ENCODE peak calls at places on chromosome 12, in five cellular contexts. Y is stomach; J is endodermal cell; X is naive thymus-derived CD4-positive, alpha-beta T cell; S is A549. F is an unnamed sample.

GRCh38 chr12:29320295-29321090 is 60.5 kb downstream of the ERGIC2 start:
- DNase-seq in X (no peak), J (no peak), S (peak), Y (no peak), F (no peak)

GRCh38 chr12:29208060-29208459 is 59.0 kb downstream of the FAR2 start:
- DNase-seq in Y (no peak), S (no peak), J (no peak), X (no peak), F (no peak)

GRCh38 chr12:33277386-33277785 is 162.2 kb downstream of the SYT10 start:
- DNase-seq in S (no peak), J (no peak), Y (no peak), X (no peak), F (no peak)

GRCh38 chr12:16076553-16076952 is 165.4 kb downstream of the DERA start:
- DNase-seq in Y (no peak), S (peak), J (peak), X (no peak), F (no peak)

GRCh38 chr12:18684430-18684829 is 53.4 kb downstream of the PLCZ1 start:
- DNase-seq in Y (no peak), X (no peak), S (no peak), J (no peak), F (no peak)

GRCh38 chr12:124527861-124528561 is 39.4 kb downstream of the NCOR2 start:
- DNase-seq in S (no peak), Y (no peak), X (no peak), J (peak), F (no peak)

GRCh38 chr12:124240493-124240892 is 54.4 kb upstream of the RFLNA start:
- DNase-seq in J (peak), Y (no peak), S (peak), X (no peak), F (no peak)

GRCh38 chr12:76236640-76237039 is 111.6 kb downstream of the BBS10 start:
- DNase-seq in Y (no peak), X (no peak), J (peak), S (peak), F (no peak)

GRCh38 chr12:72560370-72560769 is 288.2 kb downstream of the TRHDE start:
- DNase-seq in S (no peak), X (no peak), Y (no peak), J (peak), F (no peak)

GRCh38 chr12:31732926-31733548 is 4.2 kb upstream of the AMN1 start:
- DNase-seq in S (peak), X (peak), Y (no peak), J (peak), F (no peak)

GRCh38 chr12:499837-500458 is 40.2 kb downstream of the B4GALNT3 start:
- DNase-seq in X (no peak), J (peak), Y (peak), S (no peak), F (no peak)

GRCh38 chr12:124248862-124249825 is 45.7 kb upstream of the RFLNA start:
- DNase-seq in X (no peak), J (no peak), S (no peak), Y (no peak), F (no peak)

GRCh38 chr12:10457760-10458159 is 4.6 kb upstream of the KLRC1 start:
- DNase-seq in Y (no peak), J (peak), S (no peak), X (no peak), F (no peak)

GRCh38 chr12:120292411-120292660 is 633 bp upstream of the RNU4-2 start:
- DNase-seq in Y (peak), J (no peak), X (no peak), S (no peak), F (no peak)

GRCh38 chr12:87981495-87981894 is 47.7 kb downstream of the C12orf50 start:
- DNase-seq in J (no peak), X (no peak), Y (no peak), S (no peak), F (no peak)

DNA sequence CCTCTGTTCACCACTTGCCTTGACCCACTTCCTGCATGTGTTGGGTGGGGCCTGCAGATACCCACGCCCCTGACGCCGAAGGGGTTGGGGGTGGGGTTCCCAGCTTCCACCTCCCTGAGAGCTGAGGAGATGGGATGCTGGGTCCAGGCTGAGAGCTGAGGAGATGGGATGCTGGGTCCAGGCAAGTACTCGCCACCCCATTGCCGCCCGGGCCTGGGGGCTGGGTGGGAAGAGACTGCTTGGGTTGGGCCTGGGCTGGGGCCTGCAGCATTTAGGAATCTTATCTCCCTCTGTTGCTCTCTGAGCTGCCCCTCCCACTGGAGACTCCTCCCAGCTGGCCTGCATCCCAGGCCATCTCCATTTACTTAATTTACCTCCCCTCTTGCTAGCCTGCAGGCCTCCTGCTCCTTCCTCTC is 17.4 kb downstream of the TEAD4 start:
- DNase-seq in S (no peak), Y (no peak), X (no peak), J (no peak), F (no peak)
- H3K27ac ChIP-seq in S (no peak), Y (no peak), X (no peak), J (no peak), F (no peak)

GRCh38 chr12:58504539-58504938 is 415.8 kb downstream of the LRIG3 start:
- DNase-seq in S (peak), Y (no peak), J (no peak), X (no peak), F (no peak)

GRCh38 chr12:58500399-58500798 is 419.9 kb downstream of the LRIG3 start:
- DNase-seq in S (no peak), J (no peak), X (no peak), Y (no peak), F (no peak)

GRCh38 chr12:58503731-58504520 is 416.4 kb downstream of the LRIG3 start:
- DNase-seq in X (no peak), Y (no peak), J (no peak), S (peak), F (no peak)

GRCh38 chr12:58502236-58502635 is 418.1 kb downstream of the LRIG3 start:
- DNase-seq in S (no peak), Y (no peak), X (no peak), J (no peak), F (no peak)

DNA sequence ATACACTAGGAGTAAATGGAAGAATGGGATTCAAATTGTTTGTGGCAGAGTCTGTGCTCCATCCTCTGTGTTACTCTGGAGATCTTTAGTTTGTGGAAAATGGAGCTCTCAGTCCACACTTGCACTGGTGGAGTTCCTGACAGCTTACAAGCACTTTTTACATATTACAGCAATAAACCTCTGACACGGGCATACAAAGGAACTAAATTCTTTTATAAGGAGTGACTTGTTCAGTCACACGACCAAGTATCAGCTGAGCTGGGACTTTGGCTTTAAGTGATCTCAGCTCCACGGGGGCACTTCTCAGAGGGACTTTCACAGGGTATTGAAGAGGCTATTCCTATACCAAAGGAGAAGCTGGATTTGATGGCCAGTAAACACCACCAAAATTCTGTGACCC is 417.4 kb downstream of the LRIG3 start:
- DNase-seq in J (no peak), S (no peak), X (no peak), Y (no peak), F (no peak)
- H3K27ac ChIP-seq in J (peak), S (no peak), X (no peak), Y (no peak), F (no peak)

GRCh38 chr12:6080149-6081045 is 44.1 kb downstream of the VWF start:
- DNase-seq in X (no peak), S (no peak), J (peak), Y (no peak), F (no peak)

GRCh38 chr12:6084261-6084968 is 40.1 kb downstream of the VWF start:
- DNase-seq in S (peak), Y (no peak), X (no peak), J (peak), F (no peak)

GRCh38 chr12:6083606-6084005 is 40.9 kb downstream of the VWF start:
- DNase-seq in X (no peak), S (no peak), Y (no peak), J (no peak), F (no peak)

GRCh38 chr12:6084969-6085450 is 39.5 kb downstream of the VWF start:
- DNase-seq in J (no peak), X (no peak), S (no peak), Y (no peak), F (no peak)

DNA sequence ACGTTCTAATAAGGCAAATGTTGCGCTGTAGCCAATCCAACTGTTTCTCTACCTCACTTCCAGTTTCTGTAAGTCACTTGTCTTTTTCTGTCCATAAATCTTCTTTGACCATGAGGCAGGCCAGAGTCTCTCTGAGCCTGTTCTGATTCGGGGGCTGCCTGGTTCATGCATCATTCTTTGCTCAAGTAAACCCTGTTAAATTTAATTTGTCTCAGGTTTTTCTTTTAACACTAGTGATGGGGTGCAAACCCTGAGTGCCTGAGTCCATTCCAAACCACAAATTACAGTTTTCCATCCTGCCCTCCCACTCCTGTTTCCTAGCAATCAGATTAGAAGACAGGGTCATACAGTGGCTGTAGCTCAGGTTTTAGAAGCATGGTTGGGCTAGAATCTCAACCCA is 41.9 kb downstream of the VWF start:
- DNase-seq in S (no peak), X (no peak), J (no peak), Y (no peak), F (no peak)
- H3K27ac ChIP-seq in S (no peak), X (no peak), J (no peak), Y (no peak), F (no peak)

GRCh38 chr12:101880769-101881168 is 3.4 kb downstream of the DRAM1 start:
- DNase-seq in X (no peak), Y (no peak), S (no peak), J (no peak), F (no peak)

GRCh38 chr12:101875112-101875961 is 2.0 kb upstream of the DRAM1 start:
- DNase-seq in S (no peak), X (no peak), J (no peak), Y (no peak), F (no peak)

GRCh38 chr12:101881228-101881627 is 3.8 kb downstream of the DRAM1 start:
- DNase-seq in Y (no peak), S (no peak), X (no peak), J (no peak), F (no peak)

GRCh38 chr12:101877816-101878811 is 734 bp downstream of the DRAM1 start:
- DNase-seq in J (peak), X (no peak), S (peak), Y (peak), F (no peak)

GRCh38 chr12:101876861-101877815 is at the start of gene DRAM1:
- DNase-seq in X (peak), S (peak), J (peak), Y (peak), F (peak)
- H3K27ac ChIP-seq in X (peak), S (peak), J (no peak), Y (peak), F (peak)

GRCh38 chr12:113211160-113211559 is 10.1 kb upstream of the TPCN1 start:
- DNase-seq in S (no peak), X (no peak), J (no peak), Y (no peak), F (no peak)
- H3K27ac ChIP-seq in S (no peak), X (no peak), J (no peak), Y (no peak), F (no peak)

DNA sequence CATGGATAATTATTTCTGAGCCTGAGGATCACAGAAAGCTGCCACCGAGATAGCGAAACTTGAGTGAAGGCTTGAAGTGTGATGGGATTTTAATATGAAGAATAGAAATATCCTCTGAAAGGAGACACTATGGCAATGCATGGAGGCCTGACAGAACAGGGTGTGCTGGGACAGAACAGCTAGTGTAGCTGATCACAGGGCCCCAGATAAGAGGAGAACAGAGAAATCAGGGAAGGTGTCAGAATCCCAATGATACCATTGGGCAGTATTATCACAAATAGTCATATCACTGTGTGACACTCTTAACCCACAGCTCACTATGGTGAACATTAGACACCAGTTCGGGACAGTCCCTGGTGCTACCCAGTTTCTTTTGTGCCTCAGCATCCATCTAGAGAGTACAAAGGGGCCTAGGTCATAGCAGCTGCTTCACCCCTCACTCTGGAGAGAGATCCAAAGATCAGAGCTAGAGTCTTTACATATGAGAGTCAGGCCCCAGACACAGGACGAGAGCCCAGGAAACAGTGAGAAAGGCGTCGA is 506 bp upstream of the OR10P1 start:
- DNase-seq in Y (no peak), X (no peak), S (no peak), J (peak), F (no peak)
- H3K27ac ChIP-seq in Y (no peak), X (no peak), S (no peak), J (no peak), F (no peak)

DNA sequence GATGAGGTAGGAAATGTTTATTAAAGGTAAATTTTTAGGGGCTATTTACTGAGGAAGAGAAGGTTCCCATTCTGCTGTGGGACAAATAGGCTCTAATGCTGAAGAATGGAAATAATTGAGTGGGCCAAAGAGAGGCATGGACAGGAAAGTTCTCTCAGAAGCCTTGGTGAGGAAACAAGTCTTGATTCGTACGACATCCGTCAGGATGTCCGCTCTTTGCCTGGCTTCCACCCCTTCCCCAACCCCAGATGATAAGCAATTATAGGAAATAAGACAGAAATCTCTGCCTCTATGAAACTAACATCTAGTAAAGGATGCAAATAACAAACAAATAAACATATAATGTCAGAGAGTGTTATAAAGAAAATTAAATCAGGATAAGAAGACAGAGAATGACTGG is 91.7 kb upstream of the BCAT1 start:
- DNase-seq in S (no peak), Y (no peak), J (no peak), X (no peak), F (no peak)
- H3K27ac ChIP-seq in S (no peak), Y (no peak), J (no peak), X (no peak), F (no peak)

GRCh38 chr12:117034249-117034648 is 65.0 kb downstream of the TESC start:
- DNase-seq in X (no peak), S (no peak), Y (no peak), J (peak), F (no peak)

GRCh38 chr12:117034691-117035090 is 64.5 kb downstream of the TESC start:
- DNase-seq in X (no peak), S (no peak), Y (no peak), J (peak), F (no peak)

GRCh38 chr12:117033382-117034045 is 65.7 kb downstream of the TESC start:
- DNase-seq in Y (peak), X (no peak), S (no peak), J (no peak), F (no peak)

GRCh38 chr12:117031843-117032592 is 67.2 kb downstream of the TESC start:
- DNase-seq in J (peak), Y (peak), X (no peak), S (no peak), F (no peak)

GRCh38 chr12:117032593-117033381 is 66.4 kb downstream of the TESC start:
- DNase-seq in X (no peak), S (no peak), J (peak), Y (peak), F (no peak)
- H3K27ac ChIP-seq in X (no peak), S (no peak), J (peak), Y (peak), F (no peak)

GRCh38 chr12:13114251-13115052 is 11.0 kb upstream of the GSG1 start:
- DNase-seq in X (no peak), J (peak), S (no peak), Y (no peak), F (no peak)
- H3K27ac ChIP-seq in X (no peak), J (peak), S (no peak), Y (no peak), F (no peak)